ENCODE peak calls at places on chromosomes 2 and 18, in seven cellular contexts. G is epithelial cell of proximal tubule, S is PC-9, M is breast epithelium, N is dorsolateral prefrontal cortex, A is adipocyte, V is AG09309. E is an unnamed sample.

GRCh38 chr18:57859314-57859713 is 56.2 kb upstream of the ATP8B1 start:
- DNase-seq in G (peak), M (no peak), A (peak), N (no peak), V (no peak), S (no peak), E (no peak)

GRCh38 chr2:132793532-132793931 is 123.5 kb upstream of the LYPD1 start:
- DNase-seq in V (no peak), S (no peak), N (no peak), M (no peak), A (no peak), G (no peak), E (no peak)

GRCh38 chr2:232886632-232887031 is 16.6 kb downstream of the SNORC start:
- DNase-seq in M (peak), N (no peak), A (no peak), S (no peak), V (no peak), G (no peak), E (peak)

GRCh38 chr2:200862532-200863000 is 1.9 kb downstream of the CLK1 start:
- DNase-seq in A (peak), N (no peak), V (peak), S (no peak), M (no peak), G (no peak), E (no peak)

GRCh38 chr2:142058149-142058548 is 72.7 kb downstream of the LRP1B start:
- DNase-seq in N (no peak), S (no peak), M (no peak), A (no peak), G (no peak), V (no peak), E (no peak)

GRCh38 chr2:174663572-174663971 is 66.0 kb upstream of the WIPF1 start:
- DNase-seq in S (no peak), N (no peak), G (no peak), M (no peak), A (peak), V (peak), E (no peak)

GRCh38 chr18:45954070-45954712 is 12.9 kb downstream of the EPG5 start:
- DNase-seq in N (no peak), S (no peak), G (peak), V (peak), A (peak), M (no peak), E (no peak)

GRCh38 chr2:173667415-173667814 is 297.8 kb downstream of the SP3 start:
- DNase-seq in G (no peak), S (no peak), V (no peak), A (no peak), N (no peak), M (no peak), E (no peak)

GRCh38 chr2:145000376-145000775 is 480.5 kb upstream of the ZEB2 start:
- DNase-seq in A (peak), N (no peak), V (no peak), S (no peak), M (no peak), G (no peak), E (no peak)

GRCh38 chr2:115083216-115083615 is 640.8 kb downstream of the DPP10 start:
- DNase-seq in S (no peak), G (no peak), N (peak), A (no peak), V (no peak), M (no peak), E (no peak)

GRCh38 chr2:174337337-174338154 is 2.8 kb downstream of the SP9 start:
- DNase-seq in G (no peak), N (no peak), V (no peak), M (no peak), S (no peak), A (peak), E (peak)

GRCh38 chr2:117199511-117199910 is 615.0 kb upstream of the DDX18 start:
- DNase-seq in N (no peak), V (no peak), G (no peak), S (no peak), M (no peak), A (no peak), E (no peak)

GRCh38 chr18:46660955-46661749 is 4.1 kb upstream of the LOXHD1 start:
- DNase-seq in G (no peak), A (peak), M (no peak), S (no peak), V (no peak), N (peak), E (no peak)

GRCh38 chr18:32280911-32281310 is 91.1 kb downstream of the MEP1B start:
- DNase-seq in S (no peak), V (no peak), G (no peak), M (no peak), A (no peak), N (no peak), E (no peak)

GRCh38 chr2:61425605-61426155 is 45.2 kb downstream of the USP34 start:
- DNase-seq in G (no peak), V (no peak), A (no peak), S (no peak), M (no peak), N (no peak), E (no peak)
- H3K4me3 ChIP-seq in G (no peak), V (no peak), A (no peak), S (no peak), M (no peak), N (no peak), E (no peak)

GRCh38 chr2:217805679-217806479 is 196.9 kb downstream of the TNS1 start:
- DNase-seq in N (no peak), G (no peak), S (no peak), V (no peak), M (no peak), A (no peak), E (no peak)
- H3K4me3 ChIP-seq in N (no peak), G (no peak), S (no peak), V (no peak), M (no peak), A (no peak), E (no peak)

GRCh38 chr2:79941172-79941571 is 363.4 kb downstream of the LRRTM1 start:
- DNase-seq in A (no peak), V (no peak), G (no peak), N (no peak), M (no peak), S (no peak), E (no peak)
- H3K4me3 ChIP-seq in A (no peak), V (no peak), G (no peak), N (no peak), M (no peak), S (no peak), E (no peak)

GRCh38 chr2:54454922-54455583 is 1.1 kb upstream of the SPTBN1 start:
- DNase-seq in S (peak), V (no peak), G (no peak), M (no peak), A (no peak), N (no peak), E (no peak)
- H3K4me3 ChIP-seq in S (peak), V (peak), G (peak), M (peak), A (peak), N (peak), E (peak)

GRCh38 chr2:27263287-27264252 is 723 bp upstream of the SLC30A3 start:
- DNase-seq in S (no peak), N (no peak), A (no peak), M (no peak), V (no peak), G (no peak), E (no peak)

GRCh38 chr2:27262379-27263286 is at the start of gene SLC30A3:
- DNase-seq in G (no peak), A (peak), V (no peak), M (no peak), N (no peak), S (peak), E (peak)

GRCh38 chr2:27264753-27265535 is 2.1 kb upstream of the SLC30A3 start:
- DNase-seq in S (peak), G (no peak), N (no peak), V (no peak), M (no peak), A (peak), E (no peak)

GRCh38 chr2:27265536-27265870 is 2.7 kb upstream of the SLC30A3 start:
- DNase-seq in M (no peak), S (no peak), G (no peak), A (no peak), V (no peak), N (no peak), E (no peak)

GRCh38 chr2:27264253-27264752 is 1.5 kb upstream of the SLC30A3 start:
- DNase-seq in V (no peak), N (no peak), A (peak), S (no peak), G (no peak), M (no peak), E (no peak)
- H3K4me3 ChIP-seq in V (no peak), N (peak), A (no peak), S (no peak), G (no peak), M (peak), E (no peak)

E was measured in lower leg skin.